ENCODE peak calls at places on chromosomes 11 and 22, in ten cellular contexts. Q is C1 segment of cervical spinal cord; P is NCI-H1092 treated with DMSO at 0.1 percent for 48 hours; K is activated CD4-positive, alpha-beta T cell treated with anti-CD3 and anti-CD28 coated beads for 36 hours; L is NCI-H1694 treated with DMSO at 0.1 percent for 48 hours; Y is activated T-cell treated with anti-CD3 and anti-CD28 coated beads for 1 hour; D is neuronal stem cell; X is HTR-8/SVneo; O is EL; M is coronary artery. F is an unnamed sample.

GRCh38 chr11:57668467-57668890 is 565 bp downstream of the ZDHHC5 start:
- DNase-seq in X (no peak), D (no peak), L (no peak), P (peak), Q (no peak), M (no peak), K (no peak), O (peak), Y (peak), F (no peak)

GRCh38 chr22:44331881-44332714 is 19.3 kb upstream of the SHISAL1 start:
- DNase-seq in Y (no peak), X (no peak), P (peak), M (no peak), D (no peak), Q (no peak), K (no peak), O (peak), L (no peak), F (no peak)

GRCh38 chr11:70669281-70669680 is 271.0 kb downstream of the CTTN start:
- DNase-seq in D (no peak), O (no peak), Q (no peak), L (no peak), K (no peak), M (no peak), Y (no peak), X (no peak), P (no peak), F (no peak)

GRCh38 chr11:64150481-64151239 is 15.3 kb downstream of the MACROD1 start:
- DNase-seq in P (peak), Y (no peak), Q (peak), O (no peak), X (no peak), L (no peak), M (no peak), K (no peak), D (no peak), F (no peak)

GRCh38 chr22:50361688-50362087 is 18.6 kb downstream of the PPP6R2 start:
- DNase-seq in Y (no peak), O (no peak), L (no peak), D (no peak), X (no peak), M (no peak), P (no peak), K (no peak), Q (no peak), F (no peak)

GRCh38 chr11:134244593-134244992 is 8.6 kb downstream of the THYN1 start:
- DNase-seq in D (no peak), X (no peak), Y (no peak), L (no peak), K (peak), Q (no peak), P (no peak), O (peak), M (no peak), F (no peak)

GRCh38 chr11:99973993-99974392 is 713.1 kb upstream of the ARHGAP42 start:
- DNase-seq in Q (no peak), M (no peak), D (no peak), X (no peak), O (no peak), Y (no peak), P (no peak), L (no peak), K (no peak), F (no peak)

GRCh38 chr11:86052697-86053641 is 15.9 kb downstream of the PICALM start:
- DNase-seq in X (no peak), O (no peak), D (no peak), M (no peak), P (no peak), Y (no peak), K (no peak), Q (no peak), L (no peak), F (no peak)

GRCh38 chr11:131691558-131692041 is 321.2 kb downstream of the NTM start:
- DNase-seq in O (peak), D (no peak), L (no peak), P (no peak), X (peak), K (peak), Q (no peak), Y (no peak), M (no peak), F (no peak)

GRCh38 chr22:38248280-38248679 is 24.5 kb downstream of the TMEM184B start:
- DNase-seq in Y (no peak), D (no peak), K (no peak), Q (no peak), P (no peak), O (no peak), M (no peak), X (no peak), L (no peak), F (no peak)

GRCh38 chr11:44982496-44983062 is 31.9 kb upstream of the TP53I11 start:
- DNase-seq in L (no peak), X (no peak), D (no peak), Q (no peak), M (no peak), K (no peak), Y (no peak), P (no peak), O (no peak), F (no peak)

GRCh38 chr22:20786536-20786979 is 12.6 kb downstream of the SERPIND1 start:
- DNase-seq in Q (no peak), Y (no peak), P (peak), D (no peak), X (no peak), L (no peak), K (no peak), M (no peak), O (no peak), F (no peak)

GRCh38 chr11:6468712-6469495 is 4.8 kb downstream of the TRIM3 start:
- DNase-seq in K (peak), O (peak), Y (no peak), P (no peak), L (no peak), M (peak), X (peak), Q (peak), D (peak), F (peak)

GRCh38 chr11:26715133-26715532 is 6.7 kb downstream of the SLC5A12 start:
- DNase-seq in L (no peak), Q (no peak), P (no peak), M (no peak), O (no peak), K (no peak), D (no peak), Y (no peak), X (no peak), F (no peak)

GRCh38 chr11:75878968-75879367 is 64.0 kb downstream of the UVRAG start:
- DNase-seq in Y (no peak), X (no peak), P (no peak), D (no peak), L (no peak), K (no peak), Q (no peak), M (no peak), O (no peak), F (no peak)

GRCh38 chr22:44200855-44201550 is 20.3 kb downstream of the PARVG start:
- DNase-seq in Y (no peak), K (no peak), M (no peak), D (no peak), Q (no peak), L (peak), X (no peak), O (no peak), P (no peak), F (no peak)

F was measured in occipital lobe.